ENCODE peak calls at places on chromosomes 16 and 17, in five cellular contexts. One of them, this sample, is unnamed.

GRCh38 chr17:72496461-72496860 is 375.6 kb downstream of the SOX9 start:
- DNase-seq in stimulated activated CD4-positive, alpha-beta T cell treated with anti-CD3 and anti-CD28 coated beads, Interleukin-1b, Interleukin-23, amount 100 ng/mL, for 1 hour: no peak
- DNase-seq in left ventricle myocardium inferior: no peak
- DNase-seq in ureter: no peak
- DNase-seq in psoas muscle: no peak
- DNase-seq in this sample: no peak

GRCh38 chr17:71237903-71238538 is 882.8 kb upstream of the SOX9 start:
- DNase-seq in stimulated activated CD4-positive, alpha-beta T cell treated with anti-CD3 and anti-CD28 coated beads, Interleukin-1b, Interleukin-23, amount 100 ng/mL, for 1 hour: no peak
- DNase-seq in left ventricle myocardium inferior: no peak
- DNase-seq in ureter: no peak
- DNase-seq in psoas muscle: no peak
- DNase-seq in this sample: no peak

GRCh38 chr16:12317856-12318591 is 341.5 kb downstream of the SNX29 start:
- DNase-seq in stimulated activated CD4-positive, alpha-beta T cell treated with anti-CD3 and anti-CD28 coated beads, Interleukin-1b, Interleukin-23, amount 100 ng/mL, for 1 hour: no peak
- DNase-seq in left ventricle myocardium inferior: no peak
- DNase-seq in ureter: no peak
- DNase-seq in psoas muscle: no peak
- DNase-seq in this sample: no peak

GRCh38 chr16:89700649-89701424 is 668 bp downstream of the SPATA2L start:
- DNase-seq in stimulated activated CD4-positive, alpha-beta T cell treated with anti-CD3 and anti-CD28 coated beads, Interleukin-1b, Interleukin-23, amount 100 ng/mL, for 1 hour: no peak
- DNase-seq in left ventricle myocardium inferior: no peak
- DNase-seq in ureter: no peak
- DNase-seq in psoas muscle: no peak
- DNase-seq in this sample: peak; percentile 89

GRCh38 chr16:19969284-19969683 is 84.6 kb upstream of the GPRC5B start:
- DNase-seq in stimulated activated CD4-positive, alpha-beta T cell treated with anti-CD3 and anti-CD28 coated beads, Interleukin-1b, Interleukin-23, amount 100 ng/mL, for 1 hour: no peak
- DNase-seq in left ventricle myocardium inferior: no peak
- DNase-seq in ureter: no peak
- DNase-seq in psoas muscle: no peak
- DNase-seq in this sample: no peak

GRCh38 chr17:34246872-34247271 is 8.2 kb upstream of the CCL2 start:
- DNase-seq in stimulated activated CD4-positive, alpha-beta T cell treated with anti-CD3 and anti-CD28 coated beads, Interleukin-1b, Interleukin-23, amount 100 ng/mL, for 1 hour: no peak
- DNase-seq in left ventricle myocardium inferior: no peak
- DNase-seq in ureter: no peak
- DNase-seq in psoas muscle: no peak
- DNase-seq in this sample: no peak

GRCh38 chr16:24822542-24822941 is 23.2 kb upstream of the SLC5A11 start:
- DNase-seq in stimulated activated CD4-positive, alpha-beta T cell treated with anti-CD3 and anti-CD28 coated beads, Interleukin-1b, Interleukin-23, amount 100 ng/mL, for 1 hour: no peak
- DNase-seq in left ventricle myocardium inferior: no peak
- DNase-seq in ureter: no peak
- DNase-seq in psoas muscle: no peak
- DNase-seq in this sample: no peak

GRCh38 chr16:71670537-71670936 is 44.6 kb downstream of the MARVELD3 start:
- DNase-seq in stimulated activated CD4-positive, alpha-beta T cell treated with anti-CD3 and anti-CD28 coated beads, Interleukin-1b, Interleukin-23, amount 100 ng/mL, for 1 hour: no peak
- DNase-seq in left ventricle myocardium inferior: no peak
- DNase-seq in ureter: no peak
- DNase-seq in psoas muscle: no peak
- DNase-seq in this sample: no peak

GRCh38 chr16:85169333-85170065 is 57.2 kb upstream of the CIBAR2 start:
- DNase-seq in stimulated activated CD4-positive, alpha-beta T cell treated with anti-CD3 and anti-CD28 coated beads, Interleukin-1b, Interleukin-23, amount 100 ng/mL, for 1 hour: no peak
- DNase-seq in left ventricle myocardium inferior: no peak
- DNase-seq in ureter: no peak
- DNase-seq in psoas muscle: no peak
- DNase-seq in this sample: no peak

GRCh38 chr16:14365200-14365851 is 264.7 kb downstream of the PARN start:
- DNase-seq in stimulated activated CD4-positive, alpha-beta T cell treated with anti-CD3 and anti-CD28 coated beads, Interleukin-1b, Interleukin-23, amount 100 ng/mL, for 1 hour: no peak
- DNase-seq in left ventricle myocardium inferior: no peak
- DNase-seq in ureter: no peak
- DNase-seq in psoas muscle: no peak
- DNase-seq in this sample: no peak

GRCh38 chr17:48102700-48103378 is 1.6 kb upstream of the CBX1 start:
- DNase-seq in stimulated activated CD4-positive, alpha-beta T cell treated with anti-CD3 and anti-CD28 coated beads, Interleukin-1b, Interleukin-23, amount 100 ng/mL, for 1 hour: no peak
- DNase-seq in left ventricle myocardium inferior: no peak
- DNase-seq in ureter: no peak
- DNase-seq in psoas muscle: no peak
- DNase-seq in this sample: no peak

GRCh38 chr16:9151597-9151996 is 60.2 kb downstream of the HAPSTR1 start:
- DNase-seq in stimulated activated CD4-positive, alpha-beta T cell treated with anti-CD3 and anti-CD28 coated beads, Interleukin-1b, Interleukin-23, amount 100 ng/mL, for 1 hour: no peak
- DNase-seq in left ventricle myocardium inferior: no peak
- DNase-seq in ureter: no peak
- DNase-seq in psoas muscle: no peak
- DNase-seq in this sample: no peak

GRCh38 chr16:21952040-21952792 is 945 bp upstream of the UQCRC2 start:
- DNase-seq in stimulated activated CD4-positive, alpha-beta T cell treated with anti-CD3 and anti-CD28 coated beads, Interleukin-1b, Interleukin-23, amount 100 ng/mL, for 1 hour: peak; percentile 54
- DNase-seq in left ventricle myocardium inferior: peak; percentile 57
- DNase-seq in ureter: peak; percentile 73
- DNase-seq in psoas muscle: peak; percentile 70
- DNase-seq in this sample: peak; percentile 92

GRCh38 chr16:71961066-71962039 is 38.8 kb downstream of the PKD1L3 start:
- DNase-seq in stimulated activated CD4-positive, alpha-beta T cell treated with anti-CD3 and anti-CD28 coated beads, Interleukin-1b, Interleukin-23, amount 100 ng/mL, for 1 hour: peak; percentile 64
- DNase-seq in left ventricle myocardium inferior: peak; percentile 84
- DNase-seq in ureter: peak; percentile 82
- DNase-seq in psoas muscle: peak; percentile 86
- DNase-seq in this sample: peak; percentile 96

GRCh38 chr16:51474414-51475091 is 323.5 kb upstream of the SALL1 start:
- DNase-seq in stimulated activated CD4-positive, alpha-beta T cell treated with anti-CD3 and anti-CD28 coated beads, Interleukin-1b, Interleukin-23, amount 100 ng/mL, for 1 hour: no peak
- DNase-seq in left ventricle myocardium inferior: no peak
- DNase-seq in ureter: no peak
- DNase-seq in psoas muscle: no peak
- DNase-seq in this sample: no peak

GRCh38 chr16:67782567-67783352 is 23.6 kb downstream of the RANBP10 start:
- DNase-seq in stimulated activated CD4-positive, alpha-beta T cell treated with anti-CD3 and anti-CD28 coated beads, Interleukin-1b, Interleukin-23, amount 100 ng/mL, for 1 hour: no peak
- DNase-seq in left ventricle myocardium inferior: no peak
- DNase-seq in ureter: no peak
- DNase-seq in psoas muscle: no peak
- DNase-seq in this sample: no peak

GRCh38 chr17:77706938-77707337 is 251.6 kb upstream of the TNRC6C start:
- DNase-seq in stimulated activated CD4-positive, alpha-beta T cell treated with anti-CD3 and anti-CD28 coated beads, Interleukin-1b, Interleukin-23, amount 100 ng/mL, for 1 hour: no peak
- DNase-seq in left ventricle myocardium inferior: no peak
- DNase-seq in ureter: no peak
- DNase-seq in psoas muscle: no peak
- DNase-seq in this sample: peak; percentile 36

GRCh38 chr17:81831563-81831956 is 1.5 kb downstream of the MCRIP1 start:
- DNase-seq in stimulated activated CD4-positive, alpha-beta T cell treated with anti-CD3 and anti-CD28 coated beads, Interleukin-1b, Interleukin-23, amount 100 ng/mL, for 1 hour: no peak
- DNase-seq in left ventricle myocardium inferior: no peak
- DNase-seq in ureter: no peak
- DNase-seq in psoas muscle: no peak
- DNase-seq in this sample: no peak

GRCh38 chr16:50251375-50252081 is 14.8 kb upstream of the ADCY7 start:
- DNase-seq in stimulated activated CD4-positive, alpha-beta T cell treated with anti-CD3 and anti-CD28 coated beads, Interleukin-1b, Interleukin-23, amount 100 ng/mL, for 1 hour: no peak
- DNase-seq in left ventricle myocardium inferior: no peak
- DNase-seq in ureter: no peak
- DNase-seq in psoas muscle: no peak
- DNase-seq in this sample: peak; percentile 82

GRCh38 chr17:2510559-2510958 is 1.1 kb downstream of the METTL16 start:
- DNase-seq in stimulated activated CD4-positive, alpha-beta T cell treated with anti-CD3 and anti-CD28 coated beads, Interleukin-1b, Interleukin-23, amount 100 ng/mL, for 1 hour: no peak
- DNase-seq in left ventricle myocardium inferior: no peak
- DNase-seq in ureter: no peak
- DNase-seq in psoas muscle: no peak
- DNase-seq in this sample: peak; percentile 56

GRCh38 chr16:7849891-7850290 is 517.2 kb downstream of the RBFOX1 start:
- DNase-seq in stimulated activated CD4-positive, alpha-beta T cell treated with anti-CD3 and anti-CD28 coated beads, Interleukin-1b, Interleukin-23, amount 100 ng/mL, for 1 hour: no peak
- DNase-seq in left ventricle myocardium inferior: no peak
- DNase-seq in ureter: no peak
- DNase-seq in psoas muscle: no peak
- DNase-seq in this sample: no peak

GRCh38 chr17:65047939-65048338 is 8.6 kb downstream of the GNA13 start:
- DNase-seq in stimulated activated CD4-positive, alpha-beta T cell treated with anti-CD3 and anti-CD28 coated beads, Interleukin-1b, Interleukin-23, amount 100 ng/mL, for 1 hour: no peak
- DNase-seq in left ventricle myocardium inferior: no peak
- DNase-seq in ureter: no peak
- DNase-seq in psoas muscle: no peak
- DNase-seq in this sample: no peak

GRCh38 chr16:20911361-20911760 is 10.8 kb downstream of the LYRM1 start:
- DNase-seq in stimulated activated CD4-positive, alpha-beta T cell treated with anti-CD3 and anti-CD28 coated beads, Interleukin-1b, Interleukin-23, amount 100 ng/mL, for 1 hour: no peak
- DNase-seq in left ventricle myocardium inferior: no peak
- DNase-seq in ureter: no peak
- DNase-seq in psoas muscle: no peak
- DNase-seq in this sample: no peak

GRCh38 chr17:78883533-78884131 is 19.4 kb downstream of the CEP295NL start:
- DNase-seq in stimulated activated CD4-positive, alpha-beta T cell treated with anti-CD3 and anti-CD28 coated beads, Interleukin-1b, Interleukin-23, amount 100 ng/mL, for 1 hour: no peak
- DNase-seq in left ventricle myocardium inferior: peak; percentile 78
- DNase-seq in ureter: peak; percentile 81
- DNase-seq in psoas muscle: peak; percentile 83
- DNase-seq in this sample: peak; percentile 88

GRCh38 chr16:89193021-89193575 is 7.2 kb downstream of the SLC22A31 start:
- DNase-seq in stimulated activated CD4-positive, alpha-beta T cell treated with anti-CD3 and anti-CD28 coated beads, Interleukin-1b, Interleukin-23, amount 100 ng/mL, for 1 hour: no peak
- DNase-seq in left ventricle myocardium inferior: peak; percentile 29
- DNase-seq in ureter: no peak
- DNase-seq in psoas muscle: peak; percentile 48
- DNase-seq in this sample: no peak

GRCh38 chr16:1876468-1876867 is 4.5 kb upstream of the MEIOB start:
- DNase-seq in stimulated activated CD4-positive, alpha-beta T cell treated with anti-CD3 and anti-CD28 coated beads, Interleukin-1b, Interleukin-23, amount 100 ng/mL, for 1 hour: no peak
- DNase-seq in left ventricle myocardium inferior: no peak
- DNase-seq in ureter: no peak
- DNase-seq in psoas muscle: no peak
- DNase-seq in this sample: no peak

GRCh38 chr17:7883781-7884386 is 4.7 kb upstream of the CHD3 start:
- DNase-seq in stimulated activated CD4-positive, alpha-beta T cell treated with anti-CD3 and anti-CD28 coated beads, Interleukin-1b, Interleukin-23, amount 100 ng/mL, for 1 hour: no peak
- DNase-seq in left ventricle myocardium inferior: no peak
- DNase-seq in ureter: peak; percentile 48
- DNase-seq in psoas muscle: no peak
- DNase-seq in this sample: peak; percentile 73

GRCh38 chr17:20612635-20613034 is 33.1 kb downstream of the CDRT15L2 start:
- DNase-seq in stimulated activated CD4-positive, alpha-beta T cell treated with anti-CD3 and anti-CD28 coated beads, Interleukin-1b, Interleukin-23, amount 100 ng/mL, for 1 hour: no peak
- DNase-seq in left ventricle myocardium inferior: no peak
- DNase-seq in ureter: no peak
- DNase-seq in psoas muscle: no peak
- DNase-seq in this sample: no peak

GRCh38 chr17:60947100-60947499 is 269.4 kb downstream of the BCAS3 start:
- DNase-seq in stimulated activated CD4-positive, alpha-beta T cell treated with anti-CD3 and anti-CD28 coated beads, Interleukin-1b, Interleukin-23, amount 100 ng/mL, for 1 hour: no peak
- DNase-seq in left ventricle myocardium inferior: no peak
- DNase-seq in ureter: no peak
- DNase-seq in psoas muscle: no peak
- DNase-seq in this sample: no peak

GRCh38 chr16:66441586-66442375 is 14.7 kb downstream of the BEAN1 start:
- DNase-seq in stimulated activated CD4-positive, alpha-beta T cell treated with anti-CD3 and anti-CD28 coated beads, Interleukin-1b, Interleukin-23, amount 100 ng/mL, for 1 hour: no peak
- DNase-seq in left ventricle myocardium inferior: no peak
- DNase-seq in ureter: no peak
- DNase-seq in psoas muscle: no peak
- DNase-seq in this sample: peak; percentile 67